ENCODE peak calls at places on chromosomes 13 and 19, in nine cellular contexts. C is WERI-Rb-1, S is transverse colon, N is heart right ventricle, R is fibroblast of mammary gland, J is breast epithelium, K is lung, M is right lobe of liver, T is fibroblast of lung. B is an unnamed sample.

GRCh38 chr13:53004605-53005004 is 24.0 kb upstream of the OLFM4 start:
- DNase-seq in C (peak; percentile 8), S (no peak), N (no peak), R (no peak), J (no peak), K (no peak), M (no peak), T (no peak), B (no peak)

GRCh38 chr13:34816543-34816942 is 125.5 kb upstream of the NBEA start:
- DNase-seq in C (no peak), S (no peak), N (no peak), R (no peak), J (no peak), K (no peak), M (no peak), T (peak; percentile 1), B (no peak)

GRCh38 chr19:38912600-38913514 is 871 bp upstream of the CCER2 start:
- DNase-seq in C (no peak), S (no peak), N (no peak), R (peak; percentile 7), J (no peak), K (no peak), M (no peak), T (no peak), B (no peak)

GRCh38 chr19:883661-884211 is 9.3 kb downstream of the MED16 start:
- DNase-seq in C (no peak), S (no peak), N (no peak), R (no peak), J (no peak), K (peak; percentile 65), M (no peak), T (no peak), B (no peak)

GRCh38 chr13:67221630-67222226 is 8.4 kb downstream of the PCDH9 start:
- DNase-seq in C (no peak), S (no peak), N (no peak), R (no peak), J (no peak), K (no peak), M (no peak), T (no peak), B (no peak)

GRCh38 chr13:101736551-101736950 is 284.1 kb downstream of the ITGBL1 start:
- DNase-seq in C (no peak), S (no peak), N (no peak), R (no peak), J (no peak), K (no peak), M (no peak), T (no peak), B (no peak)

GRCh38 chr19:778910-779653 is 18.2 kb upstream of the PTBP1 start:
- DNase-seq in C (no peak), S (peak; percentile 38), N (no peak), R (peak; percentile 96), J (no peak), K (peak; percentile 72), M (peak; percentile 70), T (peak; percentile 97), B (peak; percentile 81)

GRCh38 chr13:81304121-81304659 is 963.3 kb upstream of the SPRY2 start:
- DNase-seq in C (no peak), S (no peak), N (no peak), R (no peak), J (no peak), K (no peak), M (no peak), T (no peak), B (no peak)

GRCh38 chr19:49746206-49746958 is 16.7 kb downstream of the TSKS start:
- DNase-seq in C (peak; percentile 28), S (peak; percentile 41), N (no peak), R (peak; percentile 83), J (no peak), K (peak; percentile 46), M (peak; percentile 61), T (peak; percentile 56), B (no peak)

GRCh38 chr19:18501351-18501750 is 20.5 kb downstream of the ELL start:
- DNase-seq in C (no peak), S (no peak), N (no peak), R (no peak), J (no peak), K (no peak), M (peak; percentile 44), T (no peak), B (no peak)

GRCh38 chr19:3565177-3565576 is 7.6 kb upstream of the HMG20B start:
- DNase-seq in C (no peak), S (no peak), N (no peak), R (no peak), J (no peak), K (no peak), M (no peak), T (no peak), B (no peak)

GRCh38 chr19:19459099-19459498 is 53.6 kb downstream of the GATAD2A start:
- DNase-seq in C (no peak), S (no peak), N (no peak), R (peak; percentile 37), J (no peak), K (no peak), M (no peak), T (peak; percentile 71), B (no peak)

GRCh38 chr19:43642531-43642930 is 2.9 kb upstream of the CADM4 start:
- DNase-seq in C (no peak), S (no peak), N (no peak), R (no peak), J (no peak), K (no peak), M (no peak), T (no peak), B (no peak)
- H3K4me3 ChIP-seq in C (no peak overlapping the region), S (no peak overlapping the region), N (no peak overlapping the region), R (no peak overlapping the region), J (no peak overlapping the region), K (no peak overlapping the region), M (no peak overlapping the region), T (no peak overlapping the region), B (no peak overlapping the region)

GRCh38 chr19:10891360-10892108 is 20.2 kb downstream of the CARM1 start:
- DNase-seq in C (peak; percentile 71), S (peak; percentile 84), N (no peak), R (no peak), J (no peak), K (no peak), M (no peak), T (peak; percentile 18), B (no peak)
- H3K4me3 ChIP-seq in C (peak overlapping the region; percentile 3), S (no peak overlapping the region), N (no peak overlapping the region), R (no peak overlapping the region), J (no peak overlapping the region), K (no peak overlapping the region), M (no peak overlapping the region), T (no peak overlapping the region), B (no peak overlapping the region)

DNA sequence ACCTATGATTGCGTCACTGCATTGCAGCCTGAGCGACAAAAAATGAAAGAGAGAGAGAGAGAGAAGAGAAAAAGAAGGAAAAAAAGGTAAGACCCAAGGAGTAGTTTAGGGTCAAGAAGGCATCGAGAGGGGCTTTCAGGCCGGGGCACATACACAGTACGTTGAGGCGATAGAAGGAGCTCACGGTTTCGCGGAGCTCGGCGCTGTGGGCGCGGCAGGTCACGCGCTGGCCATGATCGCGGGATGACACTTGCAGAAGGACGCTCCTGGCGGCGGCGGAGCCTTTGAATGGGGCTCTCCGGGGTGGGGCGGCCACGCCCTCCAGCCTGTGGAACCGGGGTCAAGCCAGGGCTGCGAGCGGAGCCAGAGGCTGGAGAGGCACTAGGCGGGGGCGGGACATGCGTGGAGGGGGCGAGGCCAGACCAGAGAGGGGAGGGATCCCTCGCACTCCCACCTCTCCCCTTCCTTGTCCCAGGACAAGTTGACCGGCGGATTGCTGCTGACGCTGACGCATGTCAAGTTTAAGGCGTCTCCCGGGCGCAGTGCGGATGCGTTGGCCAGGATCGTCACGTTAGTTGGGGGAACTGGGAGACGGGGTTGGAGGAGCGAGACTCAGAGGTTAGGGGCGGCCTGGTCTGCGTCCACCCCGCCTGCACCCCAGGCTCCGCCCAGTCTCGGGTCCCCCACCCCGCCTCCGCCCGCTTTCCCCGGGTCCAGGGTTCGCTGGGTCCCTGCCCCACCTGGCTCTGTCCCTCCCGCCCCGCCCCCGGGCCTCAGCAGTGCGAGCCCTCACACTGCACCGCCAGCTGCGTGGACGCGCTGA is 6.9 kb downstream of the NPHS1 start:
- DNase-seq in C (no peak), S (peak; percentile 41), N (no peak), R (peak; percentile 28), J (no peak), K (no peak), M (no peak), T (no peak), B (no peak)
- H3K4me3 ChIP-seq in C (no peak overlapping the region), S (no peak overlapping the region), N (peak overlapping the region; percentile 22), R (no peak overlapping the region), J (no peak overlapping the region), K (no peak overlapping the region), M (no peak overlapping the region), T (no peak overlapping the region), B (peak overlapping the region; percentile 2)

GRCh38 chr19:33366917-33367316 is 6.6 kb upstream of the CEBPG start:
- DNase-seq in C (no peak), S (no peak), N (no peak), R (no peak), J (no peak), K (no peak), M (no peak), T (no peak), B (no peak)

GRCh38 chr19:33365676-33366075 is 7.8 kb upstream of the CEBPG start:
- DNase-seq in C (no peak), S (peak; percentile 57), N (no peak), R (no peak), J (no peak), K (no peak), M (no peak), T (no peak), B (no peak)

GRCh38 chr19:33359581-33359980 is 13.9 kb upstream of the CEBPG start:
- DNase-seq in C (no peak), S (no peak), N (no peak), R (no peak), J (no peak), K (no peak), M (no peak), T (no peak), B (no peak)

GRCh38 chr19:33366127-33366526 is 7.4 kb upstream of the CEBPG start:
- DNase-seq in C (no peak), S (peak; percentile 52), N (no peak), R (no peak), J (no peak), K (no peak), M (no peak), T (no peak), B (no peak)

GRCh38 chr19:33362508-33363228 is 10.8 kb upstream of the CEBPG start:
- DNase-seq in C (no peak), S (no peak), N (no peak), R (no peak), J (no peak), K (no peak), M (no peak), T (no peak), B (no peak)
- H3K4me3 ChIP-seq in C (no peak overlapping the region), S (no peak overlapping the region), N (no peak overlapping the region), R (no peak overlapping the region), J (no peak overlapping the region), K (no peak overlapping the region), M (no peak overlapping the region), T (no peak overlapping the region), B (no peak overlapping the region)